ENCODE peak calls at places on chromosomes 13 and 19, in six cellular contexts. Q is astrocyte of the spinal cord; Y is heart left ventricle; V is CD8-positive, alpha-beta memory T cell; X is A549; O is heart right ventricle. J is an unnamed sample.
A peak's percentile ranks its signal among the peaks of the same experiment; 100 is the strongest.

GRCh38 chr19:40600086-40600917 is 867 bp upstream of the LTBP4 start:
- DNase-seq in Q (no peak), Y (no peak), V (no peak), X (no peak), O (peak; percentile 70), J (no peak)

GRCh38 chr13:62643007-62643483 is 1227.4 kb upstream of the PCDH20 start:
- DNase-seq in Q (peak; percentile 57), Y (no peak), V (no peak), X (peak; percentile 76), O (no peak), J (peak; percentile 24)

GRCh38 chr19:17719730-17720486 is 628 bp downstream of the MAP1S start:
- DNase-seq in Q (no peak), Y (peak; percentile 64), V (peak; percentile 15), X (no peak), O (no peak), J (no peak)

GRCh38 chr13:46103037-46103436 is 1.8 kb downstream of the CPB2 start:
- DNase-seq in Q (no peak), Y (no peak), V (no peak), X (no peak), O (no peak), J (no peak)

GRCh38 chr19:29855087-29855486 is 43.3 kb downstream of the CCNE1 start:
- DNase-seq in Q (no peak), Y (no peak), V (no peak), X (no peak), O (no peak), J (no peak)

GRCh38 chr13:90618133-90618532 is 729.4 kb upstream of the MIR17HG start:
- DNase-seq in Q (no peak), Y (no peak), V (no peak), X (peak; percentile 9), O (no peak), J (no peak)

GRCh38 chr13:24052547-24052981 is 108.0 kb upstream of the SPATA13 start:
- DNase-seq in Q (peak; percentile 19), Y (no peak), V (no peak), X (no peak), O (no peak), J (no peak)

GRCh38 chr13:66154981-66155380 is 1075.2 kb downstream of the PCDH9 start:
- DNase-seq in Q (no peak), Y (no peak), V (no peak), X (no peak), O (no peak), J (no peak)

GRCh38 chr13:32246468-32246867 is 68.7 kb downstream of the ZAR1L start:
- DNase-seq in Q (peak; percentile 74), Y (no peak), V (no peak), X (peak; percentile 69), O (peak; percentile 72), J (peak; percentile 66)

GRCh38 chr13:94352057-94352456 is 127.4 kb downstream of the DCT start:
- DNase-seq in Q (peak; percentile 29), Y (no peak), V (no peak), X (no peak), O (no peak), J (no peak)

GRCh38 chr19:17777840-17778620 is 16.9 kb upstream of the B3GNT3 start:
- DNase-seq in Q (peak; percentile 16), Y (peak; percentile 82), V (no peak), X (peak; percentile 94), O (no peak), J (peak; percentile 47)

GRCh38 chr19:2170987-2171348 is 7.2 kb downstream of the DOT1L start:
- DNase-seq in Q (no peak), Y (no peak), V (no peak), X (no peak), O (no peak), J (no peak)

GRCh38 chr19:2167896-2168618 is 4.3 kb downstream of the DOT1L start:
- DNase-seq in Q (peak; percentile 40), Y (peak; percentile 84), V (no peak), X (peak; percentile 50), O (peak; percentile 85), J (peak; percentile 31)

GRCh38 chr19:2168619-2169424 is 5.1 kb downstream of the DOT1L start:
- DNase-seq in Q (peak; percentile 99), Y (peak; percentile 96), V (peak; percentile 36), X (peak; percentile 98), O (peak; percentile 96), J (peak; percentile 99)

GRCh38 chr19:2171349-2172145 is 7.8 kb downstream of the DOT1L start:
- DNase-seq in Q (no peak), Y (no peak), V (peak; percentile 75), X (no peak), O (peak; percentile 58), J (no peak)

GRCh38 chr19:2170219-2170618 is 6.5 kb downstream of the DOT1L start:
- DNase-seq in Q (no peak), Y (no peak), V (no peak), X (no peak), O (no peak), J (no peak)
- H3K4me3 ChIP-seq in Q (no peak overlapping the region), Y (no peak overlapping the region), V (no peak overlapping the region), X (no peak overlapping the region), O (no peak overlapping the region), J (no peak overlapping the region)

GRCh38 chr13:92966900-92967299 is 259.7 kb upstream of the GPC6 start:
- DNase-seq in Q (no peak), Y (no peak), V (no peak), X (no peak), O (no peak), J (no peak)

GRCh38 chr13:92967923-92968322 is 258.7 kb upstream of the GPC6 start:
- DNase-seq in Q (peak; percentile 18), Y (no peak), V (no peak), X (peak; percentile 1), O (no peak), J (no peak)

GRCh38 chr13:92963029-92963428 is 263.6 kb upstream of the GPC6 start:
- DNase-seq in Q (peak; percentile 28), Y (no peak), V (no peak), X (no peak), O (no peak), J (no peak)

GRCh38 chr13:92966341-92966740 is 260.3 kb upstream of the GPC6 start:
- DNase-seq in Q (no peak), Y (no peak), V (no peak), X (no peak), O (no peak), J (no peak)
- H3K4me3 ChIP-seq in Q (no peak overlapping the region), Y (no peak overlapping the region), V (no peak overlapping the region), X (no peak overlapping the region), O (no peak overlapping the region), J (no peak overlapping the region)

DNA sequence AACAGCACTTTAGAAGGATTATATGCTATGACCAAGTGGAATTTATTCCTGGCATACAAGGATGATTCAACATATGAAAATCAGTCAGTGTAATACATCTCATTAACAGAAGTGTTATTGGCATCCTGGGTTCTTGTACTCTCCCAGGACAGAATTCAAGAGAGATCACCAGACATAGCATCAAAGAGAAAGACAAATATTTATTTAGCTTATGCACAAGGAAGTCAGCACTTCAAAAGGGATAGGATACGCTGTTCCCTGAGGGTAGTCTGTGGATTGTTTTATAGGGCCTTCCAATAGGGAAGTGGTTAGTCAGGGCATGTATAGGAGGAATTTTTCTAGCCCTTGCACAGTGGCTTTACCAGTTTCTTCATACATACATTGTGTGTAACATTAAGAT is 1238.0 kb downstream of the PCDH17 start:
- DNase-seq in Q (no peak), Y (no peak), V (no peak), X (no peak), O (no peak), J (no peak)
- H3K4me3 ChIP-seq in Q (no peak overlapping the region), Y (no peak overlapping the region), V (no peak overlapping the region), X (no peak overlapping the region), O (no peak overlapping the region), J (no peak overlapping the region)

GRCh38 chr13:75872970-75873369 is 236.8 kb downstream of the LMO7 start:
- DNase-seq in Q (no peak), Y (no peak), V (no peak), X (no peak), O (no peak), J (no peak)

GRCh38 chr13:75871059-75871458 is 234.9 kb downstream of the LMO7 start:
- DNase-seq in Q (no peak), Y (no peak), V (no peak), X (no peak), O (no peak), J (no peak)

GRCh38 chr13:75869981-75870380 is 233.9 kb downstream of the LMO7 start:
- DNase-seq in Q (no peak), Y (no peak), V (no peak), X (no peak), O (no peak), J (no peak)

GRCh38 chr13:75867718-75868117 is 231.6 kb downstream of the LMO7 start:
- DNase-seq in Q (no peak), Y (no peak), V (no peak), X (no peak), O (no peak), J (no peak)

DNA sequence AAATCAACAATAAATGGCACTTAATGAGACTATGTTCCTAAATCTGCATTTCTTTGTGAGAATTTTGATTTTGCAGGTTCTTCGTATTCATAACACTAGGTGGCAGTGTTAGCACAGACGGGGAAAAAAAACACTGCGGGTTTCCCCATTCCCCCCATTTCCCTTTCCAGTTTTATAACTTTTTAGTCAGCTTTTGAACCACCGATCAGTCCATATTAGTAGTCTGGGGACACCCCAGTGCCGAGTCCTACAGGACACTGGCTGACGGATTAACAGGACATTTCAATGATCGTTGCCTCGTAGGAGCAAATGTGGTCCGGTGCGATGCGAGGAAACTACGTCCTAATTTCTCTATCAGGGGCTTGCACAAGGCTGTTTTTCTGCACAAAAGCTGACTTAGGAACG is 234.3 kb downstream of the LMO7 start:
- DNase-seq in Q (no peak), Y (no peak), V (no peak), X (peak; percentile 14), O (no peak), J (no peak)
- H3K4me3 ChIP-seq in Q (peak overlapping the region; percentile 30), Y (peak overlapping the region; percentile 39), V (peak overlapping the region; percentile 45), X (peak overlapping the region; percentile 41), O (peak overlapping the region; percentile 28), J (no peak overlapping the region)

GRCh38 chr13:35499131-35500051 is 22.9 kb upstream of the MAB21L1 start:
- DNase-seq in Q (no peak), Y (no peak), V (no peak), X (no peak), O (no peak), J (no peak)
- H3K4me3 ChIP-seq in Q (no peak overlapping the region), Y (no peak overlapping the region), V (no peak overlapping the region), X (no peak overlapping the region), O (no peak overlapping the region), J (no peak overlapping the region)

DNA sequence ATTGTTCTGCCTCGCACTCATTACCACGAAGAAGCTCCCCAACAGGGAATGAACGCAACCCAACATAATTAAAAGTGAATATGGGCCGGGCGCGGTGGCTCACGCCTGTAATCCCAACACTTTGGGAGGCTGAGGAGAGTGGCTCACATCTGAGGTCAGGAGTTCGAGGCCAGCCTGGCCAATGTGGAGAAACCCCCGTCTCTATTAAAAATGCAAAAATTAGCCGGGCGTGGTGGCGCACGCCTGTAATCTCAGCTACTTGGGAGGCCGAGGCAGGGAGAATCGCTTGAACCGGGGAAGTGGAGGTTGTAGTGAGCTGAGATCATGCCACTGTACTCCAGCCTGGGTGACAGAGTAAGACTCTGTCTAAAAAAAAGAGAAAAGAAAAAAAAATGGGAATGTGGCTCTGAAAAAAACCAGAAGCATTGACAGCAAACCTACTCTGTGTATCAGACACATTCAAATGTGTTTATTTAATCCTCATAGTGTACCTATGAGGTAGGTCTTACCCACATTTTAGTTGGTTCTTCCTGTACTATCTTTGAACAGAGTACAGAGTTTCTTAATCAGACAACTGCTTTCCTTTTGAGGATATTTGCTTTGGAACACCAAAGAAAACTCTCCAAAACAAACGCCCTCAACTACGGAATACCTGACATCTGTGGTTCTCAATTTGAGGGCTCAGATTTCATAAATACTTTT is 70.0 kb downstream of the NUFIP1 start:
- DNase-seq in Q (no peak), Y (no peak), V (no peak), X (no peak), O (no peak), J (no peak)
- H3K4me3 ChIP-seq in Q (peak overlapping the region; percentile 52), Y (peak overlapping the region; percentile 54), V (peak overlapping the region; percentile 66), X (peak overlapping the region; percentile 44), O (peak overlapping the region; percentile 40), J (peak overlapping the region; percentile 54)